ENCODE peak calls at places on chromosomes 12 and 14, in ten cellular contexts. H is EH, K is tibial artery, Z is HTR-8/SVneo, V is NCI-H226, R is GM23338, P is right atrium auricular region, T is posterior vena cava, B is mucosa of gallbladder, Y is NCI-H2227 treated with DMSO at 0.1 percent for 48 hours. N is an unnamed sample.
A peak's percentile ranks its signal among the peaks of the same experiment; 100 is the strongest.

GRCh38 chr12:12823811-12824210 is 10.7 kb downstream of the DDX47 start:
- DNase-seq in P (no peak), Y (no peak), R (no peak), H (no peak), T (no peak), B (no peak), V (peak; percentile 79), K (no peak), Z (no peak), N (no peak)

GRCh38 chr14:54438703-54439102 is 2.5 kb downstream of the CNIH1 start:
- DNase-seq in Z (no peak), Y (no peak), T (no peak), V (no peak), B (no peak), R (peak; percentile 62), P (no peak), H (no peak), K (no peak), N (peak; percentile 66)

GRCh38 chr12:93048646-93049045 is 119.6 kb upstream of the EEA1 start:
- DNase-seq in B (peak; percentile 57), K (no peak), P (no peak), Z (no peak), R (no peak), V (no peak), H (no peak), T (no peak), Y (no peak), N (no peak)

GRCh38 chr12:116881325-116881866 is at the start of gene HRK:
- DNase-seq in R (peak; percentile 74), B (no peak), K (no peak), Z (no peak), T (no peak), V (no peak), P (no peak), H (no peak), Y (no peak), N (peak; percentile 86)

GRCh38 chr12:5375547-5376295 is 56.2 kb upstream of the NTF3 start:
- DNase-seq in P (no peak), V (no peak), B (no peak), H (no peak), K (no peak), T (no peak), R (no peak), Y (no peak), Z (no peak), N (no peak)

GRCh38 chr14:100526632-100527031 is 60.6 kb downstream of the BEGAIN start:
- DNase-seq in Y (no peak), H (no peak), K (no peak), T (peak; percentile 68), P (no peak), V (no peak), Z (no peak), R (no peak), B (peak; percentile 10), N (no peak)

GRCh38 chr14:101444116-101444515 is 117.2 kb upstream of the DIO3 start:
- DNase-seq in P (no peak), Y (no peak), V (peak; percentile 88), B (no peak), H (peak; percentile 6), T (no peak), R (no peak), K (no peak), Z (peak; percentile 88), N (peak; percentile 19)

GRCh38 chr14:97713023-97713422 is 915.8 kb downstream of the VRK1 start:
- DNase-seq in K (no peak), T (no peak), Y (no peak), H (no peak), V (no peak), R (no peak), P (no peak), B (no peak), Z (no peak), N (no peak)

GRCh38 chr12:21773263-21773741 is 1.2 kb downstream of the KCNJ8 start:
- DNase-seq in B (peak; percentile 23), H (peak; percentile 48), Z (no peak), V (no peak), P (peak; percentile 74), T (peak; percentile 86), K (peak; percentile 80), Y (no peak), R (peak; percentile 87), N (peak; percentile 95)

GRCh38 chr14:104640681-104641080 is 36.1 kb upstream of the TMEM179 start:
- DNase-seq in H (no peak), B (no peak), T (no peak), Y (no peak), R (no peak), K (no peak), Z (no peak), P (no peak), V (no peak), N (no peak)

GRCh38 chr12:66717049-66717448 is 38.2 kb upstream of the GRIP1 start:
- DNase-seq in H (no peak), B (no peak), R (no peak), T (no peak), K (no peak), Z (no peak), Y (no peak), P (no peak), V (no peak), N (no peak)

GRCh38 chr12:72337382-72337781 is 65.2 kb downstream of the TRHDE start:
- DNase-seq in Y (no peak), Z (no peak), V (no peak), T (no peak), H (no peak), P (no peak), R (no peak), B (no peak), K (no peak), N (no peak)

GRCh38 chr14:28142400-28143015 is 624.1 kb upstream of the FOXG1 start:
- DNase-seq in P (no peak), H (no peak), Z (no peak), T (no peak), B (no peak), R (peak; percentile 57), K (no peak), Y (peak; percentile 20), V (no peak), N (no peak)

GRCh38 chr12:56013482-56013881 is 7.4 kb upstream of the IKZF4 start:
- DNase-seq in H (no peak), P (no peak), Y (no peak), K (no peak), R (no peak), V (no peak), T (no peak), Z (no peak), B (no peak), N (no peak)

GRCh38 chr12:70660620-70661219 is 23.5 kb upstream of the PTPRB start:
- DNase-seq in K (no peak), V (peak; percentile 89), Z (peak; percentile 28), P (no peak), T (no peak), B (peak; percentile 28), H (peak; percentile 88), R (no peak), Y (no peak), N (no peak)

GRCh38 chr14:64684091-64684490 is 20.1 kb upstream of the PLEKHG3 start:
- DNase-seq in P (no peak), Z (no peak), K (no peak), T (no peak), Y (no peak), V (no peak), B (no peak), R (no peak), H (peak; percentile 70), N (no peak)

GRCh38 chr14:51942971-51943370 is 46.4 kb upstream of the RTRAF start:
- DNase-seq in R (no peak), B (no peak), Z (no peak), P (no peak), K (no peak), V (no peak), Y (no peak), T (no peak), H (no peak), N (no peak)

GRCh38 chr12:57936513-57936883 is 4.9 kb upstream of the ATP23 start:
- DNase-seq in R (no peak), B (no peak), Z (no peak), H (no peak), T (no peak), V (no peak), Y (no peak), P (no peak), K (no peak), N (no peak)

GRCh38 chr12:63843613-63844390 is 698 bp upstream of the SRGAP1 start:
- DNase-seq in T (peak; percentile 97), P (peak; percentile 86), R (peak; percentile 95), K (peak; percentile 95), Y (peak; percentile 93), V (peak; percentile 98), B (peak; percentile 90), Z (peak; percentile 85), H (peak; percentile 96), N (peak; percentile 98)

N was measured in endodermal cell.